ENCODE peak calls at places on chromosomes 11 and 22, in four cellular contexts. T is H54, M is HCT116, I is spleen. B is an unnamed sample.

GRCh38 chr11:102534261-102534872 is 3.8 kb upstream of the MMP7 start:
- DNase-seq in T (no peak), M (no peak), I (no peak), B (no peak)

GRCh38 chr22:30694638-30695350 is at the start of gene OSBP2:
- DNase-seq in T (no peak), M (no peak), I (peak), B (no peak)

GRCh38 chr11:58060939-58061672 is 30.4 kb downstream of the OR6Q1 start:
- DNase-seq in T (no peak), M (no peak), I (no peak), B (no peak)

GRCh38 chr22:45612451-45612901 is 59.2 kb upstream of the ATXN10 start:
- DNase-seq in T (peak), M (no peak), I (no peak), B (no peak)

GRCh38 chr11:44607324-44607962 is 42.0 kb downstream of the CD82 start:
- DNase-seq in T (peak), M (no peak), I (no peak), B (peak)

GRCh38 chr22:46974077-46974476 is 211.6 kb downstream of the TBC1D22A start:
- DNase-seq in T (no peak), M (no peak), I (no peak), B (no peak)

GRCh38 chr11:110251837-110252236 is 44.6 kb downstream of the RDX start:
- DNase-seq in T (no peak), M (peak), I (no peak), B (peak)

GRCh38 chr11:8248786-8249185 is 14.9 kb downstream of the LMO1 start:
- DNase-seq in T (no peak), M (no peak), I (peak), B (no peak)

GRCh38 chr22:30211124-30211820 is 35.3 kb downstream of the LIF start:
- DNase-seq in T (no peak), M (no peak), I (peak), B (no peak)

GRCh38 chr11:129324533-129325175 is 51.0 kb upstream of the BARX2 start:
- DNase-seq in T (no peak), M (no peak), I (no peak), B (no peak)

GRCh38 chr11:112118176-112118575 is 31.5 kb downstream of the SDHD start:
- DNase-seq in T (no peak), M (no peak), I (no peak), B (no peak)

GRCh38 chr11:14566331-14567063 is 46.3 kb upstream of the PSMA1 start:
- DNase-seq in T (no peak), M (no peak), I (no peak), B (no peak)

GRCh38 chr11:134224710-134225662 is 515 bp downstream of the VPS26B start:
- DNase-seq in T (peak), M (no peak), I (peak), B (peak)

DNA sequence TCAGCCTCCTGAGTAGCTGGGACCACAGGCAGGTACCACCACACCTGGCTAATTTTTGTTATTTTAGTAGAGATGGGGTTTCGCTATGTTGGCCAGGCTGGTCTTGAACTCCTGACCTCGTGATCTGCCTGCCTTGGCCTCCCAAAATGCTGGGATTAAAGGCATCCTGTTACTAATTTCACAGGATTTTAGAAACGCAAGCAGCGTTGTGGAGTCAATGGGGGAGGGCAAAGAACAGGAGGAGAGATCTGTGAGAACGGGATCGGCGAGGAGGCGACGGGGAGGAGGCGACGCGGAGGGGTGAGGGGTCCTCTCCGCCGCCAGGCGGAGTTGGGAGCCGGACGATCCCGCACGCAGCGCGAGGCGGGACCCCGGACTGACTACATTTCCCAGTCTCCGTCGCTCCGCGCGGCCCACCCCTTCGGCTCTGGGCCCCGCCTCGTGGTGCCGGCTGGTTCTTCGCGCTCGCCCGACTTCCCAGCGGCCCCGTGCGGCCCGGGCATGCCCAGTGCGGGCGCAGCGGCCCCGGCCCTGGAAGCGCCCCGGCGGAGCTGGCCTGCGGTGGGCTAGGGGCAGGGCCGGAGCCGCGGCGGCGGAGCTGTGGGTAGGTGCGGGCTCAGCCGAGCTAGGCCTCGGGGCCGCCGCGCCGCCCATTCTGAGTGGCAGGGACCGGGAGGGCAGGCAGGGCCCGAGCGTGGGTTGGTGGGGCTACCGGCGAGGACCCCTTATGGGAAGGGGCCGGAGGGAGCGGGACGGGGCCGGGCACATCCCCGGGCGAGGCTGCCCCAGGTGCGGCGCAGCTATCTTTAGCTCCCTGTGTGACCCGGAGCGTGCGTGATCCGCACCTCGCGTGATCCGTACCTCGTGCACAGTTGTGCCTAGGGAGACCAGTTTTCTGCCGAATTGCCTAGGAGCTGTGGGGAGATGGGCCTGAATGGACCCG is at the start of gene EI24:
- DNase-seq in T (peak), M (peak), I (peak), B (peak)
- TF ChIP-seq POLR2A in T (peak), M (no peak), I (no peak), B (peak)

GRCh38 chr11:65180877-65181568 is 705 bp upstream of the CAPN1 start:
- DNase-seq in T (peak), M (peak), I (peak), B (peak)

GRCh38 chr11:65183201-65183891 is 1.6 kb downstream of the CAPN1 start:
- DNase-seq in T (no peak), M (peak), I (no peak), B (no peak)

GRCh38 chr11:65182258-65183170 is 786 bp downstream of the CAPN1 start:
- DNase-seq in T (peak), M (peak), I (peak), B (peak)

GRCh38 chr11:65184146-65184545 is 2.4 kb downstream of the CAPN1 start:
- DNase-seq in T (no peak), M (no peak), I (no peak), B (no peak)

DNA sequence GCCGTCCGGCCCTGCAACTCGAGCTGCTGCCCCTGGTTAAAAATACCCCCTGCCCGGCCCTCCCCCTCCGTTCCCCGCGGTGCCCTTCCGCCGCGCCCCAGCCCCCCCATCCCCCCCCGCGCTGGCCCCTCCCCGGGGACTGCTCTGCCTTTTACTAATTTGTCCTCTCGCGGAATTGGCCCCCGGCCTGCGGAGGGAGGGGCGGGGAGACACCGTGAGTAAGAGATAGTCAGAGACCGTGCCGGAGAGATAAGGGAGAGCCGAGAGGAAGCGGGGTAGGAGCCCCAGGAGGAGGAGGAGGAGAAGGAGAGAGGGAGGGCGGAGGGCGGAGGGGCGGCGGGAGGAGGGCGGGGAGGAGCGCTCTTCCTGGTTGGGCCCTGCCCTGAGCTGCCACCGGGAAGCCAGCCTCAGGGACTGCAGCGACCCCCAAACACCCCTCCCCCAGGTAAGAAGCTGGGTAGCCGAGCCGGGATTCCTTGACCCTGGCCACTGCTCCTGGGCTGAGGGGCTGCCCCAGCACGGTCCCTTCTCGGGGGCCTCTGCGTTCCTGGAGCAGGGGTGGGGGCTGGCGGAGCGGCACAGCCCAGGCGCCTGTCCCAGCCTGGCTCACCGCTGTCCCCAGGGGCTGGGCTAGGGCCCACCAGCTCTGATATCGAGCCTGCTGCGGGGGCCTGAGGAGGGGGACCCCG is at the start of gene CAPN1:
- DNase-seq in T (peak), M (peak), I (peak), B (peak)
- TF ChIP-seq POLR2A in T (peak), M (no peak), I (no peak), B (peak)

GRCh38 chr11:69642913-69643632 is 2.1 kb downstream of the CCND1 start:
- DNase-seq in T (peak), M (no peak), I (peak), B (peak)
- TF ChIP-seq POLR2A in T (peak), M (no peak), I (no peak), B (no peak)

GRCh38 chr11:65416341-65417185 is 6.0 kb upstream of the NEAT1 start:
- DNase-seq in T (peak), M (peak), I (peak), B (peak)
- TF ChIP-seq POLR2A in T (peak), M (no peak), I (peak), B (peak)

GRCh38 chr11:1750481-1750839 is at the start of gene IFITM10:
- DNase-seq in T (peak), M (no peak), I (no peak), B (peak)
- TF ChIP-seq POLR2A in T (peak), M (no peak), I (no peak), B (peak)

GRCh38 chr11:96098511-96099241 is 174.8 kb upstream of the MTMR2 start:
- DNase-seq in T (no peak), M (no peak), I (no peak), B (no peak)

GRCh38 chr11:96103102-96103501 is 179.2 kb upstream of the MTMR2 start:
- DNase-seq in T (no peak), M (no peak), I (no peak), B (no peak)

GRCh38 chr11:96102664-96103068 is 178.8 kb upstream of the MTMR2 start:
- DNase-seq in T (no peak), M (no peak), I (no peak), B (no peak)

GRCh38 chr11:96103721-96104120 is 179.8 kb upstream of the MTMR2 start:
- DNase-seq in T (no peak), M (no peak), I (no peak), B (no peak)

DNA sequence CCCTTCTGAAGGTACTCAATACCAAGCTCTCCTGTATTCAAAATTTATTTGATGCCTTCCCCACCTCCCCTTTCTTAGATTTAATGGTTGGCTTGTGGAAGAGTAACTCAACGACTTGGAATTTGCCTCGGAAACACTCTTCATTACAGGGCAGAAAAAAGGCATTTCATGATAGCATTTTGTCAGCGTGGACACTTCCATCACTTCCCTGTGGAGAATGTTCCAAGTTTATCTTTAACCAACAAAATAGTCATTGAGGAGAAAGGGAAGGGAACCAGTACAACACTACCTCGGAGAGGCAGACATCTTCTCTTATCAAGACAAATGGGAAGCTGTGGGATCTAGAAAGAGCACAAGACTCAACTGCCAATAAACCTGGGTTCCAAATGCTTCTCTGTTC is 177.2 kb upstream of the MTMR2 start:
- DNase-seq in T (no peak), M (no peak), I (no peak), B (no peak)
- TF ChIP-seq POLR2A in T (no peak), M (no peak), I (no peak), B (no peak)

DNA sequence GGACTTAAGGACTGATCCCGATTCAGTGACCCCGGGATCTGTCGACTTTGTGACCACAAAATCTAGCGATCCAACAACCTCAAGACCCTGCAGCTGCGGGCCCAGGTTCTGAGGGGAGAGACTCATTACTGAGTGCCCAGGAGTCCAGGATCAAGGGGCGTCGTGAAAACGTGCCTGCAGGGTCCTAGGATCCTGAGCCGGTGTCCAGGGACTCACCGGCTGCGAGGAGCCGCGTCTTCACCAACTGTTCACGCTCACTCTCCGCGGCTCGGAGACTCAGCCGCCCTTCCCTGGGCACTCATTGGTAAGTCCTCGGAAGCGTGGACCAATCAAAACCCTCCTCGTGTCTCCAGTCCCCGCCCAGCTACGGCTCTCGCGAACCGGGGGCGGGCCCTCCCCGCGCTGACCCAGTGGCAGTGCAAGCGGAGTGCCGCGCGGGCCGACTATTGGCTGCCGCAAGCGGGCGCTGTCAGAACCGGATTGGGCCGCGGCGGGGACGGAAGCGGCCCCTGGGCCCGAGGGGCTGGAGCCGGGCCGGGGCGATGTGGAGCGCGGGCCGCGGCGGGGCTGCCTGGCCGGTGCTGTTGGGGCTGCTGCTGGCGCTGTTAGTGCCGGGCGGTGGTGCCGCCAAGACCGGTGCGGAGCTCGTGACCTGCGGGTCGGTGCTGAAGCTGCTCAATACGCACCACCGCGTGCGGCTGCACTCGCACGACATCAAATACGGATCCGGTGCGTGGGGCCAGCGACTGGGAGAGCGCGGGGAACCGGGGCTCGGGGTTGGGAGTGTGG is at the start of gene SDF2L1:
- DNase-seq in T (peak), M (peak), I (peak), B (peak)
- TF ChIP-seq POLR2A in T (peak), M (peak), I (no peak), B (peak)

DNA sequence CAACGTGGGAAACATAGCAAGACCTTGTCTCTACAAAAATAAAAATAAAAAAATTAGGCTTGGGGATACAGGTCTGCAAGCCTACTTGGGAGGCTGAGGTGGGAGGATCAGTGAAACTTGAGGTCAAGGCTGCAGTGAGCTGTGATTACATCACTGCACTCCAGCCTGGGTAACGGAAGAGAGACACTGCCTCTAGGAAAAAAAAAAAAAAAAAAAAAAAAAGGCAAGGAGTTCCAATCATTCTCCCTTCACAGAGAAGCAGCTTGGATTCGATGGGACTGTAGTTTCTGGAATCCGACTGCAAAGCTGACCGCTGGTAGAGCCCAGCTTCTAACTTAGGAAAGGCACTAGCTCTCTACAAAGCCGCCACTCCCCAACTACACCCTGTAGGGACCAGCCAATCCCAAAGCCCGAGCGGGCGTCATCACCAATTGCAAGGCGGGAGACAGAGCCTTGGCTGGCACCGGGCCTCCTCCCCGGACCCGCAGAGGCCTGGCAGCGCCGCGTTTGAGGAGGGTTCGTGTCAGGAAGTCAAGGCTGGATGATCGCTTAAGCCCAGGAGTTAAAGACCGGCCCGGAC is 699 bp upstream of the DDB2 start:
- DNase-seq in T (peak), M (peak), I (peak), B (peak)
- TF ChIP-seq POLR2A in T (peak), M (peak), I (no peak), B (no peak)

DNA sequence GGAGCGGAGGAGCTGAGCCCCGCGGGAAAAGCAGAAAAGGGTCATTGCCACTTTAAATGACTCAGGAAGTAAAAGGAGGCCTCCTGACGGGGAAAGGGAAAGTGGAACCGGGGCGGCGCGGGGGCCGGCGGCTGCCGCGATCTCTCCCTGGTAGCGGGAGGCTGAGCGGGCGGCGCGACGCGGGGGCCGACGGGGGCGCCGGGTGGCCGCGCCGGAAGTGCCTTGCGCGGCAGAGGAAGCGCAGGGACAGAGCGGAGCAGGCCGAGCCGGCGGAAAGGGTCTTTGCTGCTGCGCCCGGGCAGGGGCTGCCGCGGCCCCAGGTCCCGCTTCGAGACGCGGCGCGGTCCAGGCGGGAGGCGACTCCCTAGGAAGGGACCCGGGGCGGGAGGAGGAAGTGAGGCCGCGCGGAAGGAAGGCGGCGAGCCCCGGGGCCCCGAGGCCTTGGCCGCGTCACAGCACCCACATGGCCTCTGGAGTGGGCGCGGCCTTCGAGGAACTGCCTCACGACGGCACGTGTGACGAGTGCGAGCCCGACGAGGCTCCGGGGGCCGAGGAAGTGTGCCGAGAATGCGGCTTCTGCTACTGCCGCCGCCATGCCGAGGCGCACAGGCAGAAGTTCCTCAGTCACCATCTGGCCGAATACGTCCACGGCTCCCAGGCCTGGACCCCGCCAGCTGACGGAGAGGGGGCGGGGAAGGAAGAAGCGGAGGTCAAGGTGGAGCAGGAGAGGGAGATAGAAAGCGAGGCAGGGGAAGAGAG is at the start of gene TRIM44:
- DNase-seq in T (peak), M (peak), I (peak), B (peak)
- TF ChIP-seq POLR2A in T (peak), M (peak), I (no peak), B (no peak)

GRCh38 chr11:19933132-19933735 is 220.6 kb downstream of the NAV2 start:
- DNase-seq in T (no peak), M (no peak), I (no peak), B (no peak)
- TF ChIP-seq POLR2A in T (no peak), M (no peak), I (no peak), B (no peak)

B was measured in erythroblast.